ENCODE peak calls at places on chromosomes 16 and 17, in six cellular contexts. Q, S, J, K, F and D are unnamed samples.

GRCh38 chr17:19978206-19978802 is 676 bp upstream of the AKAP10 start:
- DNase-seq in Q (peak; percentile 38), S (no peak), J (no peak), K (peak; percentile 13), F (no peak), D (no peak)

GRCh38 chr17:43760254-43760852 is 1.8 kb upstream of the SOST start:
- DNase-seq in Q (peak; percentile 81), S (peak; percentile 91), J (peak; percentile 95), K (peak; percentile 53), F (peak; percentile 90), D (peak; percentile 76)

GRCh38 chr17:39729280-39729851 is 966 bp downstream of the MIEN1 start:
- DNase-seq in Q (no peak), S (no peak), J (no peak), K (no peak), F (no peak), D (no peak)

GRCh38 chr17:40859536-40859935 is 7.5 kb downstream of the KRT12 start:
- DNase-seq in Q (no peak), S (no peak), J (no peak), K (no peak), F (no peak), D (no peak)

GRCh38 chr16:51509336-51509735 is 358.3 kb upstream of the SALL1 start:
- DNase-seq in Q (no peak), S (no peak), J (no peak), K (no peak), F (no peak), D (no peak)

GRCh38 chr17:79042421-79043190 is 18.6 kb downstream of the C1QTNF1 start:
- DNase-seq in Q (peak; percentile 69), S (peak; percentile 69), J (no peak), K (no peak), F (peak; percentile 49), D (peak; percentile 57)

GRCh38 chr16:77207029-77207428 is 7.8 kb downstream of the SYCE1L start:
- DNase-seq in Q (no peak), S (no peak), J (no peak), K (no peak), F (no peak), D (no peak)

GRCh38 chr17:32909787-32910369 is 18.1 kb upstream of the TMEM98 start:
- DNase-seq in Q (peak; percentile 44), S (peak; percentile 75), J (no peak), K (peak; percentile 46), F (peak; percentile 71), D (peak; percentile 30)

GRCh38 chr16:2675021-2675420 is 7.3 kb upstream of the KCTD5 start:
- DNase-seq in Q (no peak), S (no peak), J (no peak), K (no peak), F (no peak), D (no peak)

GRCh38 chr17:16100737-16101400 is 101.2 kb downstream of the TTC19 start:
- DNase-seq in Q (no peak), S (no peak), J (no peak), K (no peak), F (no peak), D (no peak)

GRCh38 chr16:88790312-88791150 is 5.5 kb upstream of the PIEZO1 start:
- DNase-seq in Q (no peak), S (peak; percentile 71), J (no peak), K (no peak), F (no peak), D (no peak)

GRCh38 chr16:86559802-86560305 is 4.8 kb upstream of the MTHFSD start:
- DNase-seq in Q (no peak), S (no peak), J (no peak), K (no peak), F (no peak), D (no peak)

GRCh38 chr16:86449377-86450095 is 60.8 kb upstream of the FOXF1 start:
- DNase-seq in Q (no peak), S (no peak), J (no peak), K (no peak), F (no peak), D (no peak)

GRCh38 chr16:72865835-72866234 is 182.1 kb downstream of the ZFHX3 start:
- DNase-seq in Q (no peak), S (no peak), J (no peak), K (no peak), F (no peak), D (no peak)

GRCh38 chr17:83193336-83194188 is 114.2 kb downstream of the METRNL start:
- DNase-seq in Q (no peak), S (no peak), J (no peak), K (no peak), F (no peak), D (no peak)

GRCh38 chr16:8889893-8890548 is 7.9 kb downstream of the LITAFD start:
- DNase-seq in Q (no peak), S (no peak), J (no peak), K (no peak), F (no peak), D (no peak)

GRCh38 chr16:28193530-28194423 is 18.0 kb downstream of the XPO6 start:
- DNase-seq in Q (no peak), S (no peak), J (no peak), K (no peak), F (no peak), D (no peak)

GRCh38 chr17:75619506-75620431 is 13.5 kb upstream of the SMIM5 start:
- DNase-seq in Q (peak; percentile 57), S (peak; percentile 81), J (peak; percentile 70), K (no peak), F (peak; percentile 39), D (peak; percentile 59)

GRCh38 chr16:76182092-76182635 is 95.0 kb upstream of the CNTNAP4 start:
- DNase-seq in Q (no peak), S (no peak), J (no peak), K (no peak), F (no peak), D (no peak)

GRCh38 chr16:76176153-76176552 is 101.0 kb upstream of the CNTNAP4 start:
- DNase-seq in Q (no peak), S (no peak), J (no peak), K (peak; percentile 13), F (no peak), D (no peak)

GRCh38 chr16:76175718-76176117 is 101.5 kb upstream of the CNTNAP4 start:
- DNase-seq in Q (no peak), S (no peak), J (no peak), K (no peak), F (no peak), D (no peak)

DNA sequence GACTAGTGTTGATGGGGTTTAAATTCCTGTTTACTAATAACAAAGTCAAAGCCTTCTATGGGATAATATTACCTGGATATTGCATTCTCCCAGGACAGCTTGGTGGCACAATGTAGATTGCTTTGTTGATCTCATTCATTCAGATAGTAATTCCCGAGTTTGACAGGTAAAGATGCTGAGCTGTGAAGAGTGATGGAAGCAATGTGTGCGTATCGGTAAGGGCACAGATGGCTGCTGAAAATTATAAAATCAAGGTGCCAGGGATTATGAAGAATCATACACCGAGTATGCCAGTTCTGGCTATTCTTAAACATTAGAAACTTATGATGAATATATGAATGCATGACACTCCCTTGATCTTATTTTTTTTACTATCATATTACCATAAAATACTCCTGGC is 100.6 kb upstream of the CNTNAP4 start:
- DNase-seq in Q (no peak), S (no peak), J (no peak), K (no peak), F (no peak), D (no peak)
- TF ChIP-seq TAF1 in Q (no peak), S (no peak), J (no peak), K (no peak), F (no peak), D (no peak)

DNA sequence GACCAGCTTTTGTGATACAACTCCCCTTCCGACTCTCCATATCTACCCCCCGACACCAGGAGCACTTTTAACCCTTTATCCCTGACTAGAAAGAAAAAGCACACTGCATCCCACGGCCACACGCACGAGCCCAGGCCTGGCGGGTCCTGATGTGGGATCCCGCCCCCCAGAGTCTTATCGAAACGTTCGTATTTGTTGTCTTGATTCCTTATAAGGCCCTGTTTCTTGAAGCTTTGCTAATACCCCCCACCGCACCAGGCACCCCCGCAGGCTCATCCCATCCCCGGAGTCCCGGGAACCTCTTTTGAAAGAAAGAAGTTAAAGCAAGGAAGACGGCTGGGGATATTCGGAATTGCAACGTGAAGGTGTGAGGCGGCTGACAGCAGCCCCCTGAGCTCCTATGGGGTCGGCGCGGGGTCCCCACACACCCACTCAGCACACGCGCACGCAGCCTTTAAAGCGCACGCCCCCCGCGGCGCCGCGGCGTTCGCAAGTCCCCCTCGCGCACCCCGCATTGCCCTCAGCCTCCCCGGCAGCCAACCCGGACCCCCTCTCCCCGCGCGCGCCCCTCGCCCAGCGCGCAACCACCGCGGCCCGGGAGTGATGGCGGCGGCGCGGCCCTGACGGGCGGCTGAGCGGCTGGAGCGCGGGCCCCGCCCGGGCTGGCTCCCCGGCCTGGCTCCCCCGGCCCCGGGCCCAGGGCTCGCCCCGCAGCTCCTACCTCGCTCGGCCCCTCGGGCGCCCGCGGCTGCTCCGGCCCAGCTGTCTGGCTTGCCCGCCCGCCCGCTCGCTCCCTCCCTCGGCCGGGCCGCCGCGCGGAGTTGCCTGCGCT is 448 bp downstream of the STAT5B start:
- DNase-seq in Q (peak; percentile 31), S (peak; percentile 47), J (no peak), K (no peak), F (no peak), D (no peak)
- TF ChIP-seq POLR2A in Q (no peak), S (peak; percentile 92), J (peak; percentile 75), K (no peak), F (no peak), D (no peak)

GRCh38 chr16:13270602-13271001 is 369.2 kb downstream of the SHISA9 start:
- DNase-seq in Q (no peak), S (no peak), J (no peak), K (no peak), F (no peak), D (no peak)
- TF ChIP-seq POLR2AphosphoS5 in Q (no peak), S (no peak), J (no peak), K (no peak), F (no peak), D (no peak)

DNA sequence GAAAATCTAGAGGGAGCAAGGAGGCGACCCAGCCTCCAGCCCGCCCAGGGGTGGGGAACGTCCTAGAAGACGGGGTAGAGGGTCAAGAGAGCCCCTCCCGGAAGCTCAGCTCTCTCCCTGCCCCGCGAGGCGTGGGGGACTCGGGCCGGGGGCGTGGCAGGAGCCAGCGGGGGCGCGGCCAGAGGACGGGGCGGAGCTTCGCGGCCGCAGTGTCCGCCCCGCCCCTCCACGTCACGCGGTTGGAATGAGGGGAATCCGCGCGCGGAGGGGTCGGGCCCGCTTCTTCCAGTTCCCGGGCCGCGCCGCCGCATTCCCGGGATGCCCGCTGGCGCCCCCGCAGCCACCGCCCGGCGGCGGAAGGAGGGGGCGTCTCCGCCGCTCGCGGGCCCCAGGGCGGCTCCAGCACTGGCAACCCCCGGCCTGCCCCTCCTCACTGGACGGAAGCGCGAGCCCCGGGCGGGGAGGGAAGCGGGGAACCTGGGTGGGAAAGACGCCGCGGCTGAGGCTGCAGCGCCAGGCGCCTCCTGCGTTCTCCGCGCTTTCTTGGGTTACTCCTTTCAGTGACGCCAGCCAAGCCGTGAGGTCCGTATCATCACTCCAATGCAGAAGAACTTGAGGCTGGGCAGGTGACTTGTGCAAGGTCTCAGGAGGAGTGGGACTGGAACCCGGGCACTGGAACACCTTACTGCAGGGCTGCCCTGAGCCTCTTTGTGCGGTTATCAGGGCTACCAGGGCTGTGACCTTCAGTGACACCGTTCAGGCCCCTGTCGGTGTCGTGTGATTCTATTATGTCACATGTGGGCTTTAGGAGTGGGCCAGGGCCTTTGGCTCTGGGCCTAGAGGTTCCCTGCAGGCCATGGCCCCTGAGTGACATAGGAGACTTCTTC is 4.3 kb downstream of the MYO1C start:
- DNase-seq in Q (peak; percentile 70), S (peak; percentile 67), J (no peak), K (no peak), F (peak; percentile 70), D (peak; percentile 76)
- TF ChIP-seq TAF1 in Q (no peak), S (no peak), J (no peak), K (peak; percentile 36), F (peak; percentile 21), D (no peak)